ENCODE peak calls at places on chromosomes 7 and 10, in four cellular contexts. One of them, this sample, is unnamed.

GRCh38 chr10:91103384-91104184 is 116.9 kb upstream of the PCGF5 start:
- DNase-seq in HepG2: no peak
- DNase-seq in K562: peak
- DNase-seq in GM12878: peak
- DNase-seq in this sample: no peak

GRCh38 chr10:45421231-45422097 is 47.4 kb downstream of the ALOX5 start:
- DNase-seq in GM12878: no peak
- DNase-seq in HepG2: no peak
- DNase-seq in K562: no peak
- DNase-seq in this sample: no peak

GRCh38 chr10:60099998-60100747 is 193.8 kb upstream of the CCDC6 start:
- DNase-seq in K562: peak
- DNase-seq in HepG2: peak
- DNase-seq in GM12878: no peak
- DNase-seq in this sample: no peak

GRCh38 chr7:108613147-108613948 is 43.7 kb downstream of the DNAJB9 start:
- DNase-seq in HepG2: peak
- DNase-seq in GM12878: no peak
- DNase-seq in K562: peak
- DNase-seq in this sample: no peak

GRCh38 chr7:31858051-31858450 is 171.0 kb downstream of the PPP1R17 start:
- DNase-seq in HepG2: no peak
- DNase-seq in K562: no peak
- DNase-seq in GM12878: no peak
- DNase-seq in this sample: no peak

GRCh38 chr7:6510476-6511133 is 40.7 kb downstream of the GRID2IP start:
- DNase-seq in HepG2: no peak
- DNase-seq in K562: no peak
- DNase-seq in GM12878: no peak
- DNase-seq in this sample: no peak

GRCh38 chr10:22693371-22693784 is 21.0 kb downstream of the PIP4K2A start:
- DNase-seq in K562: peak
- DNase-seq in HepG2: no peak
- DNase-seq in GM12878: no peak
- DNase-seq in this sample: no peak

GRCh38 chr10:64813391-64813790 is 1292.2 kb downstream of the REEP3 start:
- DNase-seq in K562: no peak
- DNase-seq in GM12878: no peak
- DNase-seq in HepG2: no peak
- DNase-seq in this sample: no peak

GRCh38 chr7:50544992-50545391 is 20.2 kb downstream of the DDC start:
- DNase-seq in GM12878: no peak
- DNase-seq in K562: no peak
- DNase-seq in HepG2: peak
- DNase-seq in this sample: no peak

GRCh38 chr7:7209412-7210050 is 27.2 kb downstream of the C1GALT1 start:
- DNase-seq in K562: peak
- DNase-seq in HepG2: no peak
- DNase-seq in GM12878: no peak
- DNase-seq in this sample: no peak

GRCh38 chr7:73904219-73905136 is 43.5 kb downstream of the TMEM270 start:
- DNase-seq in HepG2: no peak
- DNase-seq in K562: no peak
- DNase-seq in GM12878: no peak
- DNase-seq in this sample: no peak

GRCh38 chr10:33412261-33413092 is 78.0 kb upstream of the NRP1 start:
- DNase-seq in HepG2: no peak
- DNase-seq in K562: no peak
- DNase-seq in GM12878: no peak
- DNase-seq in this sample: no peak

GRCh38 chr10:59000162-59000825 is 176.1 kb upstream of the PHYHIPL start:
- DNase-seq in K562: no peak
- DNase-seq in HepG2: no peak
- DNase-seq in GM12878: no peak
- DNase-seq in this sample: no peak

DNA sequence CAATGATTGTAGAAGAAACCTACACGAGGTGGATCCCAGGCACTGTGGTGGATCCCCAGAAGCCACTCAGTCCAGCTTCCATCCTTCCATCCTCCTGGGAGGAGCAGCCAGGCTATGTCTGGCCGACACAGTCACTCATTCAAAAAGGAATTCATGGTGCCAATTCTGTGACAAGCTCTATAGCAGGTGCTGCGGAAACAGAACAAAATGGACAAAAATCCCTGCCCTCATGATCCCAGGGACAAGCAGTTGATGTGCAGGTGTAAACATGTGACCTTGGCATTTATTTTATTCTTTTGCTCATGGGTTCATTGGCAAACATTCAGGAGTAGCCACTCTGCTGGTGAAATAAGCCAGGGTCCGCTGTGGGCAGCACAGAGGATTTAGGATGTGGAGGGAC is 49.2 kb upstream of the FGFR2 start:
- DNase-seq in HepG2: no peak
- DNase-seq in GM12878: no peak
- DNase-seq in K562: no peak
- DNase-seq in this sample: no peak
- TF ChIP-seq HDAC6 in HepG2: no peak
- TF ChIP-seq HDAC6 in GM12878: no peak
- TF ChIP-seq HDAC6 in K562: no peak
- TF ChIP-seq HDAC6 in this sample: no peak

GRCh38 chr7:46606771-46607170 is 685.7 kb upstream of the IGFBP3 start:
- DNase-seq in HepG2: no peak
- DNase-seq in GM12878: no peak
- DNase-seq in K562: no peak
- DNase-seq in this sample: no peak

GRCh38 chr7:46603296-46603701 is 682.2 kb upstream of the IGFBP3 start:
- DNase-seq in K562: no peak
- DNase-seq in GM12878: no peak
- DNase-seq in HepG2: no peak
- DNase-seq in this sample: no peak

GRCh38 chr7:46607176-46607575 is 686.1 kb upstream of the IGFBP3 start:
- DNase-seq in GM12878: no peak
- DNase-seq in HepG2: no peak
- DNase-seq in K562: no peak
- DNase-seq in this sample: no peak

GRCh38 chr7:46600340-46600739 is 679.3 kb upstream of the IGFBP3 start:
- DNase-seq in GM12878: no peak
- DNase-seq in K562: no peak
- DNase-seq in HepG2: no peak
- DNase-seq in this sample: no peak

DNA sequence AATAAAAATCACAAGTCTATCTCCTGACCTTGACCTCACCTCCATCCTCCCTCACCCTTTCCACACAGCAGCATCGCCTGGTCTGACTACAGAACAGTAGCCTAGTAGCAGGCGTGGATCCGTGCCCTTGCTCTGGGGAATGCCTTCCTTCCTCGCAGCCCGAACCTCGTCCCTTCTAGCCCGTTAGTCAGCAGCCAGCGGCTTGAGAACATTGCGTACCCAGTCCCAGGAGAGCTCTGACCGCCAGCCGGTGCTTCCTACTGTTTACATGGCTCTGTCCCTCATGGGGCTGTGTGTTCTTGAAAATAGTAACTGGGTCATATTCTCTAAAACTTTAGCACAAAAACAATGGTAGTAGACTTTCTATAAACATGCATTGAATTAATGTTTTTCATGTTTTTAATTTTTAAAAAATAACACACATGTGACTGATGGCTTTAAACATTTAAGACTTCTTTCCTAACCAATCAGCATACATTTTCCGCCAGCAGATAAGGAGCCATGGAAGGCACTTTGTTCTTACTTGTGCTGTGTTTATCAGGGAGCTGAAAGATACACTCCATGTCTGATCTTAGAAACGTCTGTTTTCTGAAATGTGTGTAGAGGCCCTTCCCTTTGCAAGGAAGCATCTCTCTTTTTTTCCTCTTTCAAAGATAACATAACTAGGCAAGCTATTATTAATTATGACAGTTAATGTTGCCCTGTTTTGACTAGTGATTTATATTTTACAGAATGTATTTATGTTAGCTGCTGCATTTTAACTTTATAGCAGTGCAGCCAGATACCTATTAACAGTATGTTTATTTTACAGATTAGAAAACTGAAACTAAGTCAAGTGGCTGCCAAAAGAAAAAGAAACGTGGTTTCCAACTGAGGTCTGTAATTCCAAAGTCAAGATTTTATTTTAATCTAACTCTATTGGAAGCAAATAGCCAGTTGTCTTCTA is 683.0 kb upstream of the IGFBP3 start:
- DNase-seq in K562: no peak
- DNase-seq in GM12878: no peak
- DNase-seq in HepG2: no peak
- DNase-seq in this sample: no peak
- TF ChIP-seq HDAC6 in K562: no peak
- TF ChIP-seq HDAC6 in GM12878: no peak
- TF ChIP-seq HDAC6 in HepG2: no peak
- TF ChIP-seq HDAC6 in this sample: no peak

GRCh38 chr10:48363617-48364355 is 57.3 kb downstream of the MAPK8 start:
- DNase-seq in K562: peak
- DNase-seq in GM12878: peak
- DNase-seq in HepG2: peak
- DNase-seq in this sample: no peak
- TF ChIP-seq HDAC6 in K562: no peak
- TF ChIP-seq HDAC6 in GM12878: no peak
- TF ChIP-seq HDAC6 in HepG2: no peak
- TF ChIP-seq HDAC6 in this sample: no peak

DNA sequence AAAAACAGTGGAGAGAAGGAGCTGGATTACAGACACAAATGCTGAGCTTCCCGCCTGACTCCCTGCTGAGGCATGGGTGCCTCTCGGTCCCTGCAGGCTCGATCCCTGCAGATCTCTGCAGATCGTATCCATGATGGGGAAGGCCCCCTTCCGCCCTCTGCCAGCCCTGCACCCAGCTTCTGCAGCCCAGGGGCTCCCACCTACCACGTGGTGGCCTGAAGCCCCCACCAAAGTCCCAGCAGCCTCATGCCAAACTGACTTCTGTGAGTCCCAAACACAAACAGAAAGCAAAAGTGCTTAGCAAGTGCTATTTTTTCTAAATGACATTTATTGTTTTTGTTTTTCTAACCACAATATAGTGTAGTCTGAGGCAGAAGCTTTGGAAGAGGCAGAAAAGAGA is 127.1 kb upstream of the CHST15 start:
- DNase-seq in GM12878: no peak
- DNase-seq in K562: no peak
- DNase-seq in HepG2: no peak
- DNase-seq in this sample: no peak
- TF ChIP-seq HDAC6 in GM12878: no peak
- TF ChIP-seq HDAC6 in K562: no peak
- TF ChIP-seq HDAC6 in HepG2: no peak
- TF ChIP-seq HDAC6 in this sample: no peak

DNA sequence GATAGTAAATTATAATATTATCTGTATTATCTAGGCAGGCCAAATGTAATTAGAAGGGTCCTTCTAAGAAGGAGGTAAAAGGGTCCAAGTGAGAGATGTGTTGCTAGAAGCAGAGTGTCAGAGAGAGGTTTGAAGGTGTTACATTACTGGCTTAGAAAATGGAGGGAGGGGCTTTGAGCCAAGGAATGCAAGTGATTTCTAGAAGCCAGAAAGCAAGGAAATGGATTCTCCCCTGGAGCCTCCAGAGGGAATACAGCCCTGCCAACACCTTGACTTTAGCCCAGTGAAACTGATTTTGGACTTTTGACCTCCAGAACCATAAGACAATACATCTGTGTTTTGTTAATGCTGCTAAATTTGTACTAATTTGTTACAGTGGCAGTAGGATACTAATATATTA is 97.9 kb upstream of the IL6 start:
- DNase-seq in GM12878: no peak
- DNase-seq in K562: no peak
- DNase-seq in HepG2: no peak
- DNase-seq in this sample: no peak
- TF ChIP-seq HDAC6 in GM12878: no peak
- TF ChIP-seq HDAC6 in K562: no peak
- TF ChIP-seq HDAC6 in HepG2: no peak
- TF ChIP-seq HDAC6 in this sample: no peak

DNA sequence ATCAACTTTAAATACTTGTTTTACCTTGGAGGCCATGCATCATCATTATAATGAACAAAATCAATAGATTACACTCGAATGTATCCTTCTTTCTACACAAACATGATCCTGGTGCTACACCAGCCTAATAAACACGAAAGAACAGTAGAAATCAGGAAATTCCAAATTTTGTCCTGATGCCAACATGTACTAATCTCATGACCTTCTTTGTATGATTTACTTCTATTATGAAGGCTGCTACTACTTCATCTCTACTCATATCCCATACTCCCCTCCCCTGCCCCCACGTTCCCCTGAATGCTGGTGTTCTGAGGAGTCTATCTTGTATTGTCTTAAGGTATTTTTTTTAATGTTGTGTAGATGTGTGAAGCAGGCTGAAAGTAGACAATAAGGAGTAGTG is 315.0 kb downstream of the CACNA2D1 start:
- DNase-seq in K562: no peak
- DNase-seq in GM12878: no peak
- DNase-seq in HepG2: no peak
- DNase-seq in this sample: no peak
- TF ChIP-seq HDAC6 in K562: no peak
- TF ChIP-seq HDAC6 in GM12878: no peak
- TF ChIP-seq HDAC6 in HepG2: no peak
- TF ChIP-seq HDAC6 in this sample: no peak

GRCh38 chr10:102648269-102648888 is 4.1 kb downstream of the TRIM8 start:
- DNase-seq in GM12878: no peak
- DNase-seq in K562: no peak
- DNase-seq in HepG2: no peak
- DNase-seq in this sample: no peak
- TF ChIP-seq HDAC6 in GM12878: no peak
- TF ChIP-seq HDAC6 in K562: no peak
- TF ChIP-seq HDAC6 in HepG2: no peak
- TF ChIP-seq HDAC6 in this sample: no peak

GRCh38 chr7:5083291-5083690 is 37.6 kb downstream of the RBAK start:
- DNase-seq in K562: peak
- DNase-seq in GM12878: no peak
- DNase-seq in HepG2: no peak
- DNase-seq in this sample: no peak

GRCh38 chr7:5086256-5086655 is 40.6 kb downstream of the RBAK start:
- DNase-seq in HepG2: no peak
- DNase-seq in GM12878: no peak
- DNase-seq in K562: no peak
- DNase-seq in this sample: no peak

GRCh38 chr7:5094641-5095040 is 49.0 kb downstream of the RBAK start:
- DNase-seq in K562: no peak
- DNase-seq in HepG2: no peak
- DNase-seq in GM12878: no peak
- DNase-seq in this sample: no peak

GRCh38 chr7:5093948-5094347 is 48.3 kb downstream of the RBAK start:
- DNase-seq in GM12878: no peak
- DNase-seq in K562: no peak
- DNase-seq in HepG2: no peak
- DNase-seq in this sample: no peak

GRCh38 chr7:5088906-5089305 is 43.2 kb downstream of the RBAK start:
- DNase-seq in HepG2: no peak
- DNase-seq in GM12878: no peak
- DNase-seq in K562: no peak
- DNase-seq in this sample: no peak
- TF ChIP-seq HDAC6 in HepG2: no peak
- TF ChIP-seq HDAC6 in GM12878: no peak
- TF ChIP-seq HDAC6 in K562: no peak
- TF ChIP-seq HDAC6 in this sample: no peak

This sample was measured in H1.